ENCODE peak calls at places on chromosomes 16 and 17, in seven cellular contexts. C is activated B cell treated with CpG ODN at 0.5 μM for 24 hours; R is CD4-positive, alpha-beta T cell; Z is heart left ventricle; A is midbrain; N is LHCN-M2; J is colonic mucosa. X is an unnamed sample.

GRCh38 chr16:89143201-89143741 is 28.3 kb upstream of the CDH15 start:
- DNase-seq in C (no peak), R (no peak), Z (no peak), A (no peak), N (no peak), J (no peak), X (no peak)

GRCh38 chr17:76166168-76166567 is 25.1 kb upstream of the FOXJ1 start:
- DNase-seq in C (no peak), R (no peak), Z (no peak), A (peak; percentile 43), N (peak; percentile 84), J (no peak), X (no peak)

GRCh38 chr16:87850009-87851006 is 19.0 kb downstream of the SLC7A5 start:
- DNase-seq in C (peak; percentile 66), R (peak; percentile 75), Z (peak; percentile 65), A (peak; percentile 51), N (peak; percentile 26), J (peak; percentile 75), X (peak; percentile 69)

GRCh38 chr16:56614549-56614991 is 6.2 kb downstream of the MT2A start:
- DNase-seq in C (no peak), R (no peak), Z (no peak), A (no peak), N (peak; percentile 73), J (no peak), X (no peak)

GRCh38 chr17:50270430-50271172 is 3.7 kb upstream of the TMEM92 start:
- DNase-seq in C (peak; percentile 14), R (no peak), Z (no peak), A (no peak), N (no peak), J (peak; percentile 41), X (no peak)

GRCh38 chr17:57622886-57623433 is 122.1 kb downstream of the CCDC182 start:
- DNase-seq in C (no peak), R (no peak), Z (no peak), A (no peak), N (peak; percentile 81), J (no peak), X (no peak)

GRCh38 chr17:55825213-55825612 is 74.4 kb downstream of the PCTP start:
- DNase-seq in C (no peak), R (no peak), Z (no peak), A (no peak), N (peak; percentile 27), J (no peak), X (no peak)

GRCh38 chr17:731943-732787 is at the start of gene TLCD3A:
- DNase-seq in C (peak; percentile 50), R (peak; percentile 30), Z (peak; percentile 82), A (peak; percentile 53), N (peak; percentile 52), J (peak; percentile 77), X (peak; percentile 67)

GRCh38 chr17:39631403-39631802 is 4.7 kb downstream of the PPP1R1B start:
- DNase-seq in C (no peak), R (no peak), Z (no peak), A (no peak), N (no peak), J (peak; percentile 71), X (peak; percentile 77)